ENCODE peak calls at places on chromosomes 6 and 20, in nine cellular contexts. I is retina; C is kidney epithelial cell; J is 8988T; T is HepG2; Z is ureter; Y is effector CD4-positive, alpha-beta T cell; N is stimulated activated naive B cell treated with anti-CD40 and anti-IgM and Interleukin-4, amounts not matched to agents 10 μg/mL and 1 μg/mL and 100 μg/mL, for 72 hours; E is stimulated activated CD4-positive, alpha-beta T cell treated with anti-CD3 and anti-CD28 coated beads, Interleukin-2, amount 100 ng/mL, for 24 hours. R is an unnamed sample.

GRCh38 chr6:83183082-83183828 is 9.8 kb downstream of the PGM3 start:
- DNase-seq in I (no peak), C (peak), J (no peak), T (no peak), Z (no peak), Y (no peak), N (no peak), E (no peak), R (no peak)

GRCh38 chr6:36127462-36128016 is 2.8 kb upstream of the MAPK13 start:
- DNase-seq in I (no peak), C (peak), J (peak), T (peak), Z (no peak), Y (no peak), N (no peak), E (no peak), R (no peak)

GRCh38 chr6:42259841-42260395 is 42.3 kb upstream of the MRPS10 start:
- DNase-seq in I (no peak), C (no peak), J (no peak), T (no peak), Z (no peak), Y (no peak), N (no peak), E (no peak), R (no peak)

GRCh38 chr20:22821826-22822225 is 213.3 kb upstream of the SSTR4 start:
- DNase-seq in I (peak), C (no peak), J (no peak), T (no peak), Z (peak), Y (no peak), N (no peak), E (no peak), R (no peak)

GRCh38 chr20:36154696-36155628 is at the start of gene EPB41L1:
- DNase-seq in I (peak), C (no peak), J (peak), T (no peak), Z (no peak), Y (no peak), N (no peak), E (no peak), R (no peak)

GRCh38 chr6:157424491-157425020 is 43.6 kb downstream of the ZDHHC14 start:
- DNase-seq in I (no peak), C (no peak), J (no peak), T (peak), Z (no peak), Y (no peak), N (no peak), E (no peak), R (no peak)

GRCh38 chr20:58984691-58985090 is 3.6 kb downstream of the NELFCD start:
- DNase-seq in I (no peak), C (no peak), J (no peak), T (no peak), Z (no peak), Y (no peak), N (no peak), E (peak), R (no peak)

GRCh38 chr20:5024982-5025381 is 23.7 kb upstream of the SLC23A2 start:
- DNase-seq in I (no peak), C (no peak), J (no peak), T (peak), Z (no peak), Y (no peak), N (no peak), E (no peak), R (no peak)

GRCh38 chr6:75210885-75211739 is 5.3 kb upstream of the COL12A1 start:
- DNase-seq in I (no peak), C (no peak), J (no peak), T (peak), Z (peak), Y (peak), N (no peak), E (peak), R (peak)

GRCh38 chr20:18299364-18299763 is 11.0 kb downstream of the ZNF133 start:
- DNase-seq in I (no peak), C (no peak), J (no peak), T (no peak), Z (no peak), Y (no peak), N (no peak), E (no peak), R (no peak)

GRCh38 chr6:3756516-3757010 is 5.0 kb upstream of the PXDC1 start:
- DNase-seq in I (no peak), C (no peak), J (no peak), T (no peak), Z (no peak), Y (no peak), N (no peak), E (no peak), R (no peak)

GRCh38 chr6:45746046-45746445 is 269.6 kb downstream of the CLIC5 start:
- DNase-seq in I (no peak), C (no peak), J (no peak), T (no peak), Z (no peak), Y (no peak), N (no peak), E (no peak), R (no peak)